ENCODE peak calls at places on chromosome 2, in nine cellular contexts. P is ovary, Q is transverse colon, W is esophagus muscularis mucosa, H is HepG2, O is HCT116, B is A549, I is prostate gland, S is body of pancreas. G is an unnamed sample.

GRCh38 chr2:136008205-136008865 is 22.9 kb upstream of the DARS1 start:
- DNase-seq in P (no peak), Q (peak; percentile 46), W (peak; percentile 93), H (no peak), O (no peak), B (no peak), I (no peak), S (peak; percentile 12), G (peak; percentile 59)

GRCh38 chr2:211665299-211665698 is 873.3 kb downstream of the ERBB4 start:
- DNase-seq in P (no peak), Q (no peak), W (no peak), H (no peak), O (no peak), B (no peak), I (no peak), S (no peak), G (no peak)

GRCh38 chr2:238897911-238898311 is 50.0 kb downstream of the TWIST2 start:
- DNase-seq in P (no peak), Q (no peak), W (no peak), H (no peak), O (no peak), B (no peak), I (no peak), S (no peak), G (peak; percentile 86)

GRCh38 chr2:163736433-163737168 is 793 bp upstream of the FIGN start:
- DNase-seq in P (peak; percentile 71), Q (peak; percentile 9), W (no peak), H (peak; percentile 58), O (no peak), B (peak; percentile 63), I (no peak), S (peak; percentile 58), G (no peak)

GRCh38 chr2:120589782-120590608 is 145.7 kb upstream of the GLI2 start:
- DNase-seq in P (no peak), Q (no peak), W (no peak), H (peak; percentile 22), O (no peak), B (peak; percentile 50), I (no peak), S (no peak), G (no peak)

GRCh38 chr2:8394131-8394530 is 287.7 kb upstream of the ID2 start:
- DNase-seq in P (no peak), Q (no peak), W (peak; percentile 77), H (no peak), O (no peak), B (no peak), I (no peak), S (no peak), G (peak; percentile 34)

GRCh38 chr2:102187191-102188150 is 648 bp downstream of the IL1RL2 start:
- DNase-seq in P (peak; percentile 43), Q (peak; percentile 53), W (no peak), H (no peak), O (no peak), B (no peak), I (no peak), S (peak; percentile 35), G (peak; percentile 55)

GRCh38 chr2:217932661-217933325 is 70.0 kb downstream of the TNS1 start:
- DNase-seq in P (no peak), Q (no peak), W (no peak), H (no peak), O (no peak), B (no peak), I (no peak), S (no peak), G (no peak)

GRCh38 chr2:180647206-180647605 is 333.2 kb upstream of the UBE2E3 start:
- DNase-seq in P (no peak), Q (no peak), W (no peak), H (no peak), O (no peak), B (no peak), I (no peak), S (no peak), G (no peak)

GRCh38 chr2:145402706-145403277 is 882.9 kb upstream of the ZEB2 start:
- DNase-seq in P (no peak), Q (no peak), W (no peak), H (no peak), O (no peak), B (no peak), I (no peak), S (no peak), G (no peak)

GRCh38 chr2:183070942-183071844 is 7.4 kb upstream of the DUSP19 start:
- DNase-seq in P (no peak), Q (peak; percentile 36), W (no peak), H (peak; percentile 67), O (no peak), B (peak; percentile 75), I (no peak), S (peak; percentile 78), G (no peak)

GRCh38 chr2:27890146-27891062 is at the start of the genes BABAM2 and RBKS:
- DNase-seq in P (peak; percentile 90), Q (peak; percentile 90), W (peak; percentile 95), H (peak; percentile 89), O (peak; percentile 66), B (peak; percentile 91), I (peak; percentile 85), S (peak; percentile 89), G (peak; percentile 96)
- TF ChIP-seq POLR2A in P (peak; percentile 85), Q (peak; percentile 83), W (peak; percentile 88), H (peak; percentile 71), O (no peak), B (peak; percentile 84), I (peak; percentile 63), S (peak; percentile 65), G (no peak)

GRCh38 chr2:74130211-74130995 is 17.3 kb downstream of the BOLA3 start:
- DNase-seq in P (no peak), Q (no peak), W (no peak), H (no peak), O (no peak), B (no peak), I (no peak), S (no peak), G (no peak)

GRCh38 chr2:74131901-74132300 is 15.8 kb downstream of the BOLA3 start:
- DNase-seq in P (no peak), Q (no peak), W (no peak), H (no peak), O (no peak), B (no peak), I (no peak), S (no peak), G (no peak)

DNA sequence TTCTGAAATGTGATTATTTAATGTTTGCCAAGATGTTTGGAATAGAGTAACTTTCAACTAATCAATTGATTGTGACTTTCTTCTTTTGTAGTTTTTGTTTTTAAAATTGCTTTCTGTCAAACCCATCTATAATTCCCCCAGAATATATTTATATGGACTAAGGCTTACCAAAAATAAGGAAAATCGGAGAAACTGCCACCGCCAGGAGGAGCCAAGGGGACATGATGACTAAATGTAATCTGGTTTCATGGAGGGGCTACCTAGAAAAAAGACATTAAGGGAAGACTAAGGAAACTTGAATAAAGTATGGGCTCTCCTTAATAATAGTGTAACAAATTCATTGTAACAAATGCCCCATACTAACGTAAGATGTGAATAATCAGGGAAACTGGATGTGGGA is 19.5 kb downstream of the BOLA3 start:
- DNase-seq in P (no peak), Q (no peak), W (no peak), H (no peak), O (no peak), B (no peak), I (no peak), S (no peak), G (no peak)
- TF ChIP-seq CTCF in P (no peak), Q (no peak), W (no peak), H (no peak), O (no peak), B (no peak), I (no peak), S (no peak), G (no peak)

DNA sequence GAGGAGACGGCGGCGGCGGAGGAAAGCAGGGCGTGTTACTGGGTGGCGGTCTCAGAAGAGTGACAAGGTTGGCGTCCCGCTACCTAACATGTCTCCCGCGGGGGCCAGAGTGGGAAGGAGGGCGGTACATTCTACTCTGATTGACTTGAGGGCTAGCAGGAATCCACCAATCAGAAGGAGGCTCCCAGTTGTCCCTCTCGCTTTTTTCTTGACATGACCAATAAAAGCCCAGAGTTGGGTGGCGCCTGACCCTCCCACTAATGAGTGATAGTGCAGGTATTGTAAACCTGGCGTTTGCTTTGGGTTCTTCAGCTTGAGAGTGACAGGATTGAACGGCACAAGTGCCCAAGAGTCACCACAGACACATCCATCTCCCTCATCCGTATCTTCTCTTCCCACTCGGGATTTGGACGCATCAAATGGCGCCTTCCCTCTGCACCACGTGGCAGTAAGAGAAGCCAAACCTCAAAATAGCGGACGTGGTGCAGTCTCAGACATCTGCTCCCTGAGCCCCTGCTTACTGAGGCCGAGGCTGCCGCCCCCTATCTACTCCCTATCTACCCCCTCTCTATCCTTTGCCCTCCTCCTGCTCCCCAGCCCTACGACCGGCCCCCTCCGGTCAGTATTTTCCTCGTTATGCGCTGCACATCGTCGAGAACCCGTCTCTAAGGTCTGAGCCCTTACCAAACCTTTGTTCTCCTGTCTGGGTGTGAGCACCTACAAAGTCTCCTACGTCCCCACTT is 746 bp upstream of the FAM161A start:
- DNase-seq in P (peak; percentile 85), Q (peak; percentile 91), W (peak; percentile 96), H (peak; percentile 100), O (peak; percentile 97), B (peak; percentile 99), I (peak; percentile 96), S (peak; percentile 95), G (peak; percentile 96)
- TF ChIP-seq POLR2A in P (no peak), Q (no peak), W (no peak), H (peak; percentile 92), O (peak; percentile 45), B (peak; percentile 40), I (no peak), S (no peak), G (no peak)

GRCh38 chr2:191369034-191369433 is 123.8 kb downstream of the MYO1B start:
- DNase-seq in P (no peak), Q (no peak), W (no peak), H (no peak), O (no peak), B (no peak), I (no peak), S (no peak), G (no peak)
- TF ChIP-seq CTCF in P (no peak), Q (no peak), W (peak; percentile 16), H (peak; percentile 7), O (peak; percentile 39), B (peak; percentile 31), I (no peak), S (peak; percentile 29), G (no peak)

GRCh38 chr2:241721852-241722251 is 12.6 kb upstream of the D2HGDH start:
- DNase-seq in P (no peak), Q (no peak), W (no peak), H (no peak), O (no peak), B (no peak), I (no peak), S (no peak), G (no peak)

GRCh38 chr2:241722896-241723454 is 11.5 kb upstream of the D2HGDH start:
- DNase-seq in P (no peak), Q (no peak), W (no peak), H (no peak), O (no peak), B (no peak), I (no peak), S (no peak), G (no peak)

GRCh38 chr2:241724975-241725870 is 9.2 kb upstream of the D2HGDH start:
- DNase-seq in P (no peak), Q (no peak), W (no peak), H (no peak), O (no peak), B (no peak), I (no peak), S (no peak), G (no peak)

GRCh38 chr2:241726459-241726858 is 8.0 kb upstream of the D2HGDH start:
- DNase-seq in P (no peak), Q (no peak), W (no peak), H (no peak), O (no peak), B (no peak), I (no peak), S (no peak), G (no peak)

GRCh38 chr2:241724259-241724974 is 10.0 kb upstream of the D2HGDH start:
- DNase-seq in P (no peak), Q (no peak), W (no peak), H (no peak), O (no peak), B (no peak), I (no peak), S (no peak), G (no peak)
- TF ChIP-seq POLR2A in P (no peak), Q (no peak), W (no peak), H (no peak), O (no peak), B (no peak), I (no peak), S (no peak), G (no peak)

G was measured in lower leg skin.